ENCODE peak calls at places on chromosomes 16 and 17, in seven cellular contexts. N is astrocyte, M is A549, U is fibroblast of lung, Z is PC-3, O is OCI-LY7, X is H1. Y is an unnamed sample.

GRCh38 chr17:5424909-5425308 is 4.9 kb downstream of the RPAIN start:
- DNase-seq in N (peak), M (no peak), U (peak), Z (no peak), O (no peak), X (no peak), Y (no peak)

GRCh38 chr17:39955726-39956225 is 7.0 kb upstream of the GSDMA start:
- DNase-seq in N (no peak), M (no peak), U (no peak), Z (no peak), O (peak), X (no peak), Y (no peak)

GRCh38 chr16:23863511-23864422 is 28.0 kb downstream of the PRKCB start:
- DNase-seq in N (no peak), M (no peak), U (no peak), Z (no peak), O (peak), X (no peak), Y (no peak)

GRCh38 chr17:15023589-15023988 is 241.5 kb downstream of the PMP22 start:
- DNase-seq in N (no peak), M (no peak), U (no peak), Z (no peak), O (no peak), X (peak), Y (no peak)

GRCh38 chr17:78973196-78973595 is 6.5 kb downstream of the LGALS3BP start:
- DNase-seq in N (no peak), M (no peak), U (no peak), Z (no peak), O (no peak), X (peak), Y (no peak)

GRCh38 chr17:50430731-50431130 is 4.7 kb downstream of the ACSF2 start:
- DNase-seq in N (no peak), M (no peak), U (no peak), Z (no peak), O (no peak), X (no peak), Y (no peak)

GRCh38 chr16:1416521-1416941 is 2.0 kb upstream of the UNKL start:
- DNase-seq in N (no peak), M (no peak), U (no peak), Z (peak), O (no peak), X (no peak), Y (peak)

GRCh38 chr17:41324180-41325075 is 8.9 kb upstream of the KRTAP17-1 start:
- DNase-seq in N (no peak), M (peak), U (no peak), Z (peak), O (no peak), X (peak), Y (no peak)

GRCh38 chr16:8729779-8730334 is 55.4 kb downstream of the ABAT start:
- DNase-seq in N (no peak), M (no peak), U (no peak), Z (no peak), O (peak), X (no peak), Y (no peak)

GRCh38 chr17:3167574-3167973 is 29.7 kb upstream of the OR1A2 start:
- DNase-seq in N (no peak), M (no peak), U (no peak), Z (no peak), O (peak), X (no peak), Y (no peak)
- H3K4me2 ChIP-seq in N (no peak), M (no peak), U (no peak), Z (no peak), O (peak), X (no peak), Y (no peak)

DNA sequence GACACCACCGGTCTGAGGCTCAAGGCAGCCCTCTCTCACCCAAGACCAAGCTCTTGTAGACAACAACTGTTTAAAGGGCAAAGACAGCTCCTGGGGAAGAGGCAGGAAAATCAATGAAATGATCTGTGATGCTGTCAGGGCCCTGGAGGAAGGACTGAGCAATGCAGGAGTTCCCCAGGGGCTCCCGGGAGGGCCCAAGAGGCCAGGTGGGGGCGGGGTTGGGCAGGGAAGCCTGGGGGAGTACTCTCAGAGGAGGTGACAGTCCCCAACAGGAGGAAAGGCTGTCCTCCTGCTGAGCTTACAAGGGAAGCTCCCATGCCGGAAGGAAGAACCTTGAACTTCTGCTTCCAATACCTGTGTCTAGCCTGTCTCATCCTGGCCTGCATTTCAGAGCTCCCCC is 8.3 kb upstream of the NOS2 start:
- DNase-seq in N (no peak), M (no peak), U (no peak), Z (no peak), O (no peak), X (no peak), Y (no peak)
- H3K4me2 ChIP-seq in N (no peak), M (no peak), U (no peak), Z (no peak), O (no peak), X (no peak), Y (no peak)

DNA sequence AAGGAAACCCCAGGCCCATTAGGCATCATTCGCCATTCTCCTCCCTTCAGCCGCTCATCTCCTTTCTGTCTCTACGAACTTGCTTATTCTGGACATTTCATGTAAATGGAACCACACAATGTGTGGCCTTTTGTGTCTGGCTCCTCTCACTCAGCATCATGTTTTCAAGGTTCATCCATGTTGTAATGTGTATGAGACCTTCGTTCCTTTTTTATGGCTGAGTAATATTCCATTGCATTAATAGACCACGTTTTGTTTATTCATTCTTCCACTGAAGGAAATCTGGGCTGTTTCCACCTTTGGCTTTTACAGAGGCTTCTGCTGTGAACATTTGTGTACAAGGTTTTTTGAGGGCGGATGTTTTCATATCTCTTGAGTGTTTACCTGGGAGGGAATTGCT is 3.2 kb downstream of the CRISPLD2 start:
- DNase-seq in N (no peak), M (no peak), U (no peak), Z (no peak), O (no peak), X (no peak), Y (no peak)
- H3K4me2 ChIP-seq in N (no peak), M (no peak), U (no peak), Z (no peak), O (no peak), X (no peak), Y (no peak)

DNA sequence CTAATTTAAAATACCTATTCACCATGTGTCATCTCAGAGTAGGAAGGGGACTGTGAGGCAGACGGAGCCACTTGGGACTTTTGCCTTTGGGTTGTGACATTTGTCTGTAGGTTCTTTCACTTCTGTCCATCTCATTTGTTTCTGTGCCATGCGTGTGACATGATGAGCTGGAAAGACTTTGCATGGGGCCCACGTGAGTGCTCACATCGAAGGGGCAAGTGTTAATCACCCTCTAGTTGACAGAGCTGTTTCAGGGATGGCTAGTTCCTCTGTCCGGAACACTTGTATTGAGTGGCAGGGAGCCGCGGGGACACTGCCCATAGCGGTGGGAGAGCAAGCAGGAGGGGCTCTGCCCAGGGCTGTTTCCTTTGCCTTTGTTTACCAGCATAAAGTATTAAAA is 112.0 kb downstream of the RPTOR start:
- DNase-seq in N (no peak), M (no peak), U (no peak), Z (no peak), O (no peak), X (no peak), Y (no peak)
- H3K4me2 ChIP-seq in N (no peak), M (no peak), U (no peak), Z (no peak), O (no peak), X (no peak), Y (no peak)

Y was measured in keratinocyte.